ENCODE peak calls at places on chromosome 15, in ten cellular contexts. B, D, Y, S, V, I, Q, E, W and P are unnamed samples.
A peak's percentile ranks its signal among the peaks of the same experiment; 100 is the strongest.

GRCh38 chr15:35159170-35159569 is 74.1 kb upstream of the NANOGP8 start:
- DNase-seq in S (no peak), Y (no peak), E (no peak), V (no peak), B (no peak), Q (no peak), I (no peak), D (no peak), W (no peak), P (no peak)

GRCh38 chr15:60477164-60477563 is 1.8 kb downstream of the ICE2 start:
- DNase-seq in Q (no peak), W (no peak), S (no peak), I (no peak), B (no peak), Y (no peak), D (no peak), V (no peak), E (no peak), P (no peak)

GRCh38 chr15:41567261-41567660 is 8.2 kb downstream of the TYRO3 start:
- DNase-seq in E (no peak), W (peak; percentile 58), V (no peak), Q (no peak), I (no peak), D (no peak), B (no peak), Y (no peak), S (no peak), P (no peak)

GRCh38 chr15:25183581-25184330 is 229.0 kb downstream of the SNRPN start:
- DNase-seq in V (no peak), D (no peak), W (peak; percentile 58), I (no peak), E (no peak), S (no peak), Y (no peak), B (peak; percentile 36), Q (no peak), P (no peak)

GRCh38 chr15:58839485-58839884 is 68.4 kb downstream of the MINDY2 start:
- DNase-seq in Q (no peak), D (no peak), Y (peak; percentile 24), W (no peak), E (no peak), V (no peak), S (no peak), I (no peak), B (no peak), P (no peak)

GRCh38 chr15:69098688-69099087 is 61.7 kb upstream of the GLCE start:
- DNase-seq in I (no peak), D (no peak), Y (no peak), W (no peak), S (no peak), Q (no peak), B (no peak), V (no peak), E (no peak), P (no peak)

GRCh38 chr15:57460208-57460816 is 84.0 kb downstream of the CGNL1 start:
- DNase-seq in V (no peak), Q (no peak), I (no peak), Y (no peak), B (no peak), E (no peak), W (no peak), S (no peak), D (no peak), P (no peak)

GRCh38 chr15:74594455-74594854 is 21.2 kb upstream of the CLK3 start:
- DNase-seq in Y (no peak), I (no peak), E (no peak), Q (no peak), B (no peak), W (no peak), V (no peak), D (no peak), S (no peak), P (no peak)

DNA sequence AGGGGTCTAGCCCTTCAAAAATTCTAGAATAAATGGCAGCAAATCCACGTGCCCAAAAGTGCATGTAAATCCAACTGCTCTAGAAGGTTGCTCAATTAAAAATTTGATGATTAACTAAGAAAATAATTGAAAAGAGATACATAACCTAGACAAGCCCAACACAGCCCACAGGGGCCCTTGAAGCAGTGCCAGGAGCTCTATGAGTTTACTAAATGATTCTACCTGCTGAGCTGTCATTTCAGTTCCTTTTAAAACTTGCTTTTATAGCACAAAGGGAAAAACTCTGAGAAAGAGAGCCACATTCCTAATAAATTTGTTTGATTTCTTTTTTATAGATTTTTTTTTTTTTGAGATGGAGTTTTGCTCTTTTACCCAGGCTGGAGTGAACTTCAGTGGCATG is 38.9 kb upstream of the GNB5 start:
- DNase-seq in V (no peak), D (no peak), B (no peak), I (no peak), E (no peak), S (no peak), Y (no peak), W (no peak), Q (no peak), P (no peak)
- H3K4me3 ChIP-seq in V (no peak overlapping the region), D (no peak overlapping the region), B (no peak overlapping the region), I (no peak overlapping the region), E (no peak overlapping the region), S (no peak overlapping the region), Y (no peak overlapping the region), W (no peak overlapping the region), Q (no peak overlapping the region), P (no peak overlapping the region)

GRCh38 chr15:84658080-84658787 is at the start of gene NMB:
- DNase-seq in V (peak; percentile 33), I (no peak), S (no peak), B (peak; percentile 89), Q (no peak), D (peak; percentile 89), E (peak; percentile 77), W (peak; percentile 97), Y (peak; percentile 81), P (peak; percentile 82)
- TF ChIP-seq POLR2AphosphoS5 in V (peak; percentile 32), I (no peak), S (peak; percentile 24), B (peak; percentile 5), Q (peak; percentile 60), D (no peak), E (peak; percentile 26), W (peak; percentile 44), Y (no peak), P (no peak)

DNA sequence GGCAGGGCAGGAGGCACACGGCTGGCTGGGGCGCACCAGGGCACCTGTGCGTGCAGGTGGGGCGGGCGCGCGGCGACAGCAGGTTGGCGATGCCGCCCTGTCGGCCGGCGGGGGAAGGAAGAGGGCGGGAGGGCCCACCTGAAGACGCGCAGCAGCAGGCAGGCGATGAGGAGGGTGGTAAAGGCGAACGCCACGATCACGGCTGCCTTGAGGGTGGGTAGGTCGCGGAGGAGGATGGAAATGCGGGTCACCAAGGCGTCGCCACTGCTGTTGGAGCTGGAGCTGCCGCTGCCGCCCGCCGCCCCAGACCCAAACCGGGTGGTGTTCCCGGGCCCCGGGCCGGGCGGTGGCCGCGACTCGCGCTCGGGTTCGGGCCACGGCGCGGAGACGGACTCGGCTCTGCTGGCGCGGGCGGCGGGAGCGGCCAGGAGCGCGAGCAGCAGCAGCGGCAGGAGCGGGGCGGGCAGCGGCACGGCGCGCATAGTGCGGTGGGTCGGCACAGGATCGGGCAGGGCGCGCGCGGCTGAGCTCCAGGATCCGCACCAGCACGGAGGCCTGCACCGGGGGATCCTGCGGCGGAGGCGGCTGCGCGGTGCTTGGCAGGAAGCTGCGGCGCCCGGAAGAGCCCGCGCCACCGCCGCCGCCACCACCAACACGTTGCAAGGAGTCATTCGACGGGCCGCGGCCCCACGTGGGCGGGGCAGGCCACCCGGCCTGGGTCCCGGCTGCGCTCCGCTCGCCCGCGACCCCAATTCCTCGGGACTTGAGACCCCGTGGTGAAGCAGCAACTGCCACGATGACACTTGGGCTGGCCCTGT is at the start of gene FAM174B:
- DNase-seq in Y (no peak), W (no peak), B (peak; percentile 72), E (no peak), Q (no peak), D (peak; percentile 38), S (no peak), V (no peak), I (no peak), P (peak; percentile 69)
- H3K4me3 ChIP-seq in Y (no peak within 1 kb of the TSS), W (peak within 1 kb of the TSS; percentile 43), B (peak within 1 kb of the TSS; percentile 72), E (peak within 1 kb of the TSS; percentile 57), Q (peak within 1 kb of the TSS; percentile 51), D (peak within 1 kb of the TSS; percentile 63), S (peak within 1 kb of the TSS; percentile 73), V (peak within 1 kb of the TSS; percentile 65), I (peak within 1 kb of the TSS; percentile 77), P (peak within 1 kb of the TSS; percentile 66)

GRCh38 chr15:64008177-64008576 is 38.1 kb downstream of the DAPK2 start:
- DNase-seq in W (no peak), I (no peak), Y (no peak), Q (no peak), D (no peak), E (no peak), S (no peak), B (no peak), V (no peak), P (no peak)

GRCh38 chr15:64004582-64004981 is 41.7 kb downstream of the DAPK2 start:
- DNase-seq in Q (no peak), V (no peak), I (no peak), D (peak; percentile 80), Y (peak; percentile 58), E (no peak), B (no peak), S (no peak), W (no peak), P (peak; percentile 80)

GRCh38 chr15:64009241-64009640 is 37.0 kb downstream of the DAPK2 start:
- DNase-seq in S (no peak), Q (no peak), I (no peak), V (no peak), E (no peak), Y (no peak), D (peak; percentile 50), W (no peak), B (no peak), P (no peak)

GRCh38 chr15:64004059-64004458 is 42.2 kb downstream of the DAPK2 start:
- DNase-seq in Q (no peak), E (no peak), Y (no peak), W (no peak), V (no peak), D (no peak), S (no peak), I (no peak), B (no peak), P (no peak)

DNA sequence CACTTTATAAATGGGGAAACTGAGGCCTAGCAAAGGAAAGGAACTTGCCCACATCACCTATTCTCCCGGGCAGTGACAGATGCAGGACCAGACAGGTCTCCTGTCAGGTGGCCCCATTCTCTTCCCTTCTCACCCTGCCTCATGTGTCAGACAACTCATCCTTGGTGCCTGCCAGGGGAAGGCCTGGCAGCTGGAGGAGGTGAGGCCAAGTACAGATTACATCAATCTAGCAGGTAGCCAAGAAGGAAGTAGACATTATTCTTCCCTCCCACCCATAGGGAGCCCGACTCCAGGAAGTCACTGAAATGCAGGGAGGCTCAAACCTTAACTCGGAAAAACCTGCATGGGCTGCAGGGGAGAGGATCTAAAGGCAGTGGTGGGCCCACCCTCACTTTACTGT is 39.6 kb downstream of the DAPK2 start:
- DNase-seq in B (no peak), Y (no peak), V (no peak), S (no peak), E (no peak), I (no peak), W (no peak), Q (no peak), D (peak; percentile 58), P (peak; percentile 36)
- TF ChIP-seq POLR2AphosphoS5 in B (no peak), Y (no peak), V (no peak), S (no peak), E (no peak), I (no peak), W (no peak), Q (no peak), D (peak; percentile 50), P (peak; percentile 45)